ENCODE peak calls at places on chromosomes 1 and 21, in eight cellular contexts. F is HCT116, O is A549, W is K562, L is H1, E is HepG2, U is GM12878, Z is endothelial cell of umbilical vein. P is an unnamed sample.

GRCh38 chr1:205739348-205740160 is 10.4 kb downstream of the NUCKS1 start:
- DNase-seq in L (no peak), U (no peak), F (no peak), O (peak), E (peak), W (no peak), Z (no peak), P (peak)

GRCh38 chr1:190453550-190453949 is 24.1 kb downstream of the BRINP3 start:
- DNase-seq in W (no peak), E (no peak), U (no peak), F (no peak), Z (no peak), O (peak), L (no peak), P (peak)

GRCh38 chr1:155392898-155393411 is 72.3 kb downstream of the RUSC1 start:
- DNase-seq in F (no peak), W (no peak), O (no peak), U (no peak), Z (no peak), L (no peak), E (no peak), P (no peak)

GRCh38 chr1:11998636-11999035 is 18.4 kb downstream of the MFN2 start:
- DNase-seq in W (no peak), L (no peak), E (no peak), O (no peak), Z (no peak), F (no peak), U (no peak), P (no peak)

GRCh38 chr1:71881611-71882010 is 400.7 kb downstream of the NEGR1 start:
- DNase-seq in W (no peak), F (no peak), L (no peak), U (no peak), E (no peak), Z (no peak), O (no peak), P (peak)

GRCh38 chr1:95572002-95572401 is 338.0 kb downstream of the RWDD3 start:
- DNase-seq in Z (no peak), O (no peak), E (no peak), L (no peak), U (no peak), W (no peak), F (no peak), P (no peak)

GRCh38 chr1:231395051-231395995 is 26.8 kb downstream of the EGLN1 start:
- DNase-seq in U (no peak), Z (peak), F (peak), O (peak), E (peak), W (no peak), L (no peak), P (no peak)

GRCh38 chr1:237877628-237878027 is 13.1 kb downstream of the ZP4 start:
- DNase-seq in O (no peak), L (no peak), W (no peak), U (no peak), F (no peak), Z (no peak), E (no peak), P (no peak)

GRCh38 chr1:202967684-202968281 is 726 bp upstream of the CYB5R1 start:
- DNase-seq in L (no peak), F (no peak), Z (peak), O (no peak), U (no peak), W (peak), E (no peak), P (peak)

GRCh38 chr1:12480748-12481362 is 137.2 kb downstream of the DHRS3 start:
- DNase-seq in Z (peak), E (no peak), L (no peak), U (no peak), W (no peak), F (peak), O (peak), P (peak)

GRCh38 chr1:116769561-116769977 is 15.3 kb downstream of the CD2 start:
- DNase-seq in O (no peak), Z (no peak), F (no peak), W (no peak), U (peak), L (no peak), E (no peak), P (peak)

GRCh38 chr1:28887418-28887834 is 26.9 kb upstream of the EPB41 start:
- DNase-seq in U (no peak), O (no peak), E (no peak), L (peak), F (no peak), Z (no peak), W (peak), P (peak)

GRCh38 chr1:28885472-28885877 is 28.9 kb upstream of the EPB41 start:
- DNase-seq in U (no peak), E (no peak), F (no peak), O (no peak), W (no peak), L (no peak), Z (no peak), P (peak)

GRCh38 chr1:28885982-28886730 is 28.2 kb upstream of the EPB41 start:
- DNase-seq in L (no peak), E (no peak), F (no peak), W (no peak), U (no peak), Z (no peak), O (no peak), P (peak)

GRCh38 chr1:28887835-28888682 is 26.3 kb upstream of the EPB41 start:
- DNase-seq in Z (peak), E (no peak), F (no peak), U (no peak), O (no peak), W (peak), L (peak), P (peak)

DNA sequence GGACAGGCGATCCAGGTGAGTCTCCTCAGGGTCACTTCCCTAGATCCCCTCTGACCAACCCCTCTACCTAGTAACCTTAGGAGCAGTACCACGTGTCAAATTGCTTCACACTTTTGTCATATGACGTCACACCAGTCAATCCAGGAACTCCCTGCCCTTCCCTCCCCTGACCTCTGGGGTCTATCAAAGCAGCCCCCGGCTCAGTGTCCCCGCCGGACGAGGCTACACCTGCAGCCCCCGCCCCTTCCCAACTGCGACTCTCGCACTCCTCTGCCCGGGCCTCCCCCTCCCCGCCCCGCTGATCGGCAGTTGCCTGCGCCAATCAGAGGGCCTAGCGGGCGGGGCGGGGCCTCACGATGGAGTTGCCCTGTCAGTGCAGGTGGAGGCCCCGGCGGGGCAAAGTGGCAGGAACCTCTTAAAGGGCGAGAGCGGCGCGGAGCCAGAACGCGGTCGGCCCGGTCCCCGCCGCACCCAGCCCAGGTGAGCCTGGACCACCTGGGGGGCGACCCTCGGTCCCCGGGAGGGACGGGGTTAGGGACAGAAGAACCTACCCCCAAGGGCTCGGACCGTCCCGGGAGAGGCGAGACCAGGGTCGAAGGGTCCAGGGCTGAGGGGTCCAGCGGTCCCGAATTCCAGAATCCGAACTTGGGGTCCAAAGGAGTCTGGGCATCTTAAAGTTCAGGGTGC is 27.5 kb upstream of the EPB41 start:
- DNase-seq in O (peak), U (peak), W (peak), F (peak), L (peak), E (peak), Z (peak), P (peak)
- TF ChIP-seq POLR2A in O (no peak), U (peak), W (peak), F (peak), L (no peak), E (peak), Z (no peak), P (peak)

DNA sequence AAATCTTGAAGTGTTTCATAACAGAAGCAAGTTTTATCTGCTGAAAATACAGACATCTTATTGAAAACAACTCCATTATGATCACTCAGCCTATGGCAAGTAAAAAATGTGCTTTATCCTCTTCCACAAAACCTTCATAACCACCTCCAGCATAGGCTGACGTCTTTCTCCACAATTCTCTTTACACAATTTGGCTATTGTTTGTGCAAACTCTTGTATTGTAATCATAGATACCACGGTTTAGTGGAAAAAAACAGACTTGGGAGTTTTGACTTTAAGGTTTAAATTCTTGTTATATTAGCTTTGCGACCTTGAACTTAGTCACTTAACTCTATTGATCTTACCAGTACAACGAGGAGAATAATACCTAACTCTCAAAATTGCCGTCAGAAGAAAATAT is 126.1 kb downstream of the PLD5 start:
- DNase-seq in O (no peak), W (no peak), L (no peak), F (no peak), Z (no peak), U (no peak), E (no peak), P (no peak)
- TF ChIP-seq MAX in O (no peak), W (no peak), L (no peak), F (no peak), Z (no peak), U (no peak), E (no peak), P (no peak)

DNA sequence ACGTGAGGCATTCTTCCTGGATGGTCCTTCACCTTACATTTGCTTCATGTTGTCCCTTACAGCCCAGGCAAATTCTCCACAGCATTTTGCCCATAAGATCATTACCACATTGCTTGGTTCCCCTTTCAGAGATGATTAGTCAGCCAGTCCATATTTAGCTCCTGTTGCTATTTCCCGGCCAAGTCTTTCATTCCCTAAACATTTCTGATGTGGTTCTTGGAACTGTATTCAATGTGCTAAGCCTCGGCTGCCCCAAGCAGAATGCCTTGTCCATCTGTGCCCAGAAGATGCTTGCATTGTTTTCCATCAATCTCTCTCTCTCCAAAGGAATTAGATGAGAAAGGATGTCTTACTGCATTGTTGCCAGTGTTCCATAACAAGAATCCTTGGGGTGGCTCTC is 420.9 kb upstream of the CAMK1G start:
- DNase-seq in O (no peak), W (no peak), Z (no peak), U (no peak), L (no peak), E (no peak), F (no peak), P (peak)
- TF ChIP-seq POLR2A in O (no peak), W (no peak), Z (no peak), U (no peak), L (no peak), E (no peak), F (no peak), P (no peak)

DNA sequence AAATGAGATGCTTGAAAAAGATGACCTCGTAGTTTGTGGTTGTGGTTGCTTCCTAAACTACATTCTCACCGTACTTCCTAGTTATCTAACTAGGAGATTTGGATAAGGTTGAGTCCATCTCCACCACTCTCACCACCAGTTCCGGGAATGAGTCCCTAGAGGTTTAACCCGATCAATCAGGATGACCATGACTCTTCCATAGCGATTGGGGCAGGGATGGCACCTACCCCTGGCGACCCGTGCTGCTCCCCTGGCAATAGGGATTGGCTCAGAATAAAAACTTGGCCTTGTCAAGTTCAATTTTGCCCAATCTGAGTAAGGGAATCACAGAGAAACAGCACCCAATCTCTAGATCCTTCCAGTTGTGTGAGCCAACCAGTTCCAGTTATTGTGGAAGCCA is 2.7 kb upstream of the MIS18A start:
- DNase-seq in E (no peak), L (no peak), F (no peak), Z (no peak), W (no peak), O (no peak), U (no peak), P (no peak)
- TF ChIP-seq MAX in E (no peak), L (no peak), F (no peak), Z (no peak), W (no peak), O (no peak), U (no peak), P (no peak)

DNA sequence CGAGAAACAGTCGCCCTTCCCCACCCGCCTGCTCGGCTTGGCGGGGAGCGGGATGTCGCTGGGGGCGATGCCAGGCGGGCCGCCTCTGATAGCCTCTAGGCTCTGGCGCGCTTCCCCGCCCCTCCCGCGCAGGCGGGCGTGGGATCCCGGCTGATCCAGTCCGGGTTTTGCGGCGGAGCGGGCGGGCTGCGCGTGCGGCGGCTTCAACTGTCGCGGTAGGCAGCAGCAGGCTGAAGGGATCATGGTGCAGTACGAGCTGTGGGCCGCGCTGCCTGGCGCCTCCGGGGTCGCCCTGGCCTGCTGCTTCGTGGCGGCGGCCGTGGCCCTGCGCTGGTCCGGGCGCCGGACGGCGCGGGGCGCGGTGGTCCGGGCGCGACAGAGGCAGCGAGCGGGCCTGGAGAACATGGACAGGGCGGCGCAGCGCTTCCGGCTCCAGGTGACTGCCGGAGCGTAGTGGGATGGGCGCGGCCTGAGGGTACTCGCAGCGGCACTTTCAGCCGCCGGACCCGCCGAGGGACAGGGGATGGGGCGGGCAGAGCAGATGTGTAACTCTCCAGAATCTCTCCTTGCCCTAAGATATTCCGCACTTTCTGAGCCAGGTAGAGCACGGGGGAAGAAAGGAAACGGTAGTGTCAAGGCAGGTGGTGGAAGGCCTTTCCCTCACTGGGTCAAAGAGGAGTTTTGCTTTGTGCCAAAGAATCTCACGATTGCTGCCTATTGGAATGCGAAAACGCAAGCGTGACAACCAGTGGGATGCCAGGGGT is at the start of gene FAAH:
- DNase-seq in L (peak), E (peak), Z (no peak), F (peak), U (no peak), W (no peak), O (no peak), P (no peak)
- TF ChIP-seq POLR2A in L (peak), E (peak), Z (no peak), F (peak), U (no peak), W (no peak), O (no peak), P (no peak)